ENCODE peak calls at places on chromosomes 16 and 17, in seven cellular contexts. J is substantia nigra; R is IMR-90; I is mesendoderm; Y is RWPE1; U is effector memory CD4-positive, alpha-beta T cell; D is thoracic aorta. P is an unnamed sample.
A peak's percentile ranks its signal among the peaks of the same experiment; 100 is the strongest.

GRCh38 chr16:53773150-53773846 is 69.3 kb downstream of the FTO start:
- DNase-seq in J (peak; percentile 2), R (peak; percentile 79), I (peak; percentile 67), Y (peak; percentile 66), U (no peak), D (no peak), P (peak; percentile 51)

GRCh38 chr16:86375841-86376240 is 134.5 kb upstream of the FOXF1 start:
- DNase-seq in J (no peak), R (no peak), I (no peak), Y (no peak), U (no peak), D (no peak), P (no peak)

GRCh38 chr16:3088450-3088849 is 10.6 kb downstream of the ZSCAN10 start:
- DNase-seq in J (no peak), R (no peak), I (no peak), Y (no peak), U (no peak), D (no peak), P (no peak)

GRCh38 chr16:22638393-22639206 is 127.9 kb downstream of the NPIPB5 start:
- DNase-seq in J (no peak), R (no peak), I (no peak), Y (peak; percentile 59), U (no peak), D (no peak), P (no peak)

GRCh38 chr16:24839347-24839972 is 6.3 kb upstream of the SLC5A11 start:
- DNase-seq in J (no peak), R (no peak), I (no peak), Y (no peak), U (no peak), D (no peak), P (no peak)

GRCh38 chr17:55420776-55421178 is 858 bp downstream of the MMD start:
- DNase-seq in J (peak; percentile 33), R (no peak), I (peak; percentile 53), Y (peak; percentile 30), U (peak; percentile 12), D (no peak), P (no peak)

GRCh38 chr16:73050115-73051099 is 2.5 kb upstream of the ZFHX3 start:
- DNase-seq in J (no peak), R (no peak), I (no peak), Y (no peak), U (no peak), D (no peak), P (no peak)

GRCh38 chr17:65698381-65699061 is 137.1 kb upstream of the AXIN2 start:
- DNase-seq in J (no peak), R (peak; percentile 76), I (peak; percentile 75), Y (no peak), U (no peak), D (no peak), P (no peak)

GRCh38 chr17:78528541-78528940 is 48.7 kb downstream of the DNAH17 start:
- DNase-seq in J (no peak), R (no peak), I (no peak), Y (no peak), U (no peak), D (no peak), P (no peak)

GRCh38 chr17:78532311-78532710 is 44.9 kb downstream of the DNAH17 start:
- DNase-seq in J (no peak), R (no peak), I (no peak), Y (no peak), U (no peak), D (no peak), P (no peak)

GRCh38 chr17:78529251-78529650 is 47.9 kb downstream of the DNAH17 start:
- DNase-seq in J (no peak), R (no peak), I (no peak), Y (no peak), U (no peak), D (no peak), P (no peak)

GRCh38 chr17:78529871-78530670 is 47.1 kb downstream of the DNAH17 start:
- DNase-seq in J (peak; percentile 7), R (no peak), I (no peak), Y (no peak), U (no peak), D (no peak), P (no peak)

GRCh38 chr17:78530675-78531074 is 46.5 kb downstream of the DNAH17 start:
- DNase-seq in J (no peak), R (no peak), I (no peak), Y (no peak), U (no peak), D (no peak), P (no peak)
- H3K27ac ChIP-seq in J (no peak overlapping the region), R (no peak overlapping the region), I (no peak overlapping the region), Y (no peak overlapping the region), U (no peak overlapping the region), D (no peak overlapping the region), P (no peak overlapping the region)

DNA sequence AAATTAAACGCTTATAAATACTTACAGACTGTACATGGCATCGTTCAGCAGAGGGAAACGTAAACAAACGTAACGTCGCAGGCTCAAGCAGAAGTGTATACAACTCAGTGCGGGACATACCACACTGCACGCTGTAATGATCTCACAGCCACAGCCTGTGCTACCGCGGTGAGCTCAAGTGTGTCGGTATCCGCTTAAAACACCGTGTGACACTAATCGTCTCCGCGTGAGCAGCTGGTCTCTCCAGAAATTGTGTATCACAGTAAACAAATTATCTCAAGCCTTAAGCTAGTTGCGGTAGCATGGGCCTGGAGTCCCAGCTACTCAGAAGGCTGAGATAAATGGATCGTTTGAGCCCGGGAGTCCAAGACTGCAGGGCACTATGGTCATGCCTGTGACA is 115.3 kb downstream of the ANKRD11 start:
- DNase-seq in J (no peak), R (peak; percentile 87), I (no peak), Y (no peak), U (no peak), D (no peak), P (no peak)
- H3K27ac ChIP-seq in J (no peak overlapping the region), R (no peak overlapping the region), I (no peak overlapping the region), Y (no peak overlapping the region), U (no peak overlapping the region), D (no peak overlapping the region), P (no peak overlapping the region)

GRCh38 chr16:57471209-57471608 is 8.7 kb downstream of the POLR2C start:
- DNase-seq in J (no peak), R (no peak), I (no peak), Y (no peak), U (no peak), D (no peak), P (no peak)

GRCh38 chr16:57469046-57469445 is 6.6 kb downstream of the POLR2C start:
- DNase-seq in J (no peak), R (no peak), I (no peak), Y (no peak), U (no peak), D (no peak), P (no peak)

GRCh38 chr16:57468346-57468745 is 5.9 kb downstream of the POLR2C start:
- DNase-seq in J (no peak), R (no peak), I (no peak), Y (no peak), U (no peak), D (no peak), P (no peak)

GRCh38 chr16:57470683-57471082 is 8.2 kb downstream of the POLR2C start:
- DNase-seq in J (no peak), R (no peak), I (no peak), Y (no peak), U (no peak), D (no peak), P (no peak)

DNA sequence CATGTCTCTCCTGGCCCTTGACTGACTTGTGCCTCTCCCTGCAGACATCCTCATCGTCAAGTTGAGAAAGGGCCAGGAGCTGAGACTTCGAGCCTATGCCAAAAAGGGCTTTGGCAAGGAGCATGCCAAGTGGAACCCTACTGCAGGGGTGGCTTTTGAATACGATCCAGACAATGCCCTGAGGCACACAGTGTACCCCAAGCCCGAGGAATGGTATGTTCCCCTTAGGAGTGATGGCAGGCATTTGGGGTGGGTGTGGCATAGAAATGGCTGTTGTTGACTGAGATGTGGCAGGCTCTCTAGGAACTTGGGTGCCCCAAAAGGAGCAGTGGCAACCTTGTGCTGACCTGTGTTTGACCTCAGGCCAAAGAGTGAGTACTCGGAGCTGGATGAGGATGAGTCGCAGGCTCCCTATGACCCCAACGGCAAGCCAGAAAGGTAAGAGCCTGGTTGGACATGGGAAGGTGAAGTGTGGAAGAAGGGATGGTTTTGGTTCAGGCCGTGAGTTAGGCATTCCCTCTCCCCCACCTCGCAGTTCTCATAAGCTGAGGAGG is 7.5 kb downstream of the POLR2C start:
- DNase-seq in J (no peak), R (no peak), I (no peak), Y (peak; percentile 51), U (no peak), D (no peak), P (no peak)
- H3K27ac ChIP-seq in J (no peak overlapping the region), R (no peak overlapping the region), I (no peak overlapping the region), Y (peak overlapping the region; percentile 44), U (no peak overlapping the region), D (no peak overlapping the region), P (no peak overlapping the region)

DNA sequence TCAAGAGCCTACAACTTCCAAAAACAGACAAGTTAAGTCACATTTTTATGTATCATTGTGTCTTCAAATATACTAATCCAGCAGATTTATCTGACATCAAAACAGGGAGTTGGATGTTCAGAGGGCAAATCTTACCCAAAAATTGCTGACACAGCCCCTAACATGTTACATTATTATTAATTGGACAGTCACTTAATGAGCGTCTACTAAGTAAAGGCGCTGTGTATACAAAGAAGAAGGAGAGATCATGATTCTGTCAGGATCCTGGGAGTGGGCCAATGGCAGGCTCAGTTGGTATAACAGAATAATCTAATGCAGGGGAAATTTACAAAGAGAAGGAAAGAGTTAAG is 18.4 kb upstream of the CD300E start:
- DNase-seq in J (no peak), R (no peak), I (no peak), Y (no peak), U (no peak), D (no peak), P (no peak)
- H3K27ac ChIP-seq in J (no peak overlapping the region), R (no peak overlapping the region), I (peak overlapping the region; percentile 92), Y (no peak overlapping the region), U (no peak overlapping the region), D (no peak overlapping the region), P (no peak overlapping the region)

DNA sequence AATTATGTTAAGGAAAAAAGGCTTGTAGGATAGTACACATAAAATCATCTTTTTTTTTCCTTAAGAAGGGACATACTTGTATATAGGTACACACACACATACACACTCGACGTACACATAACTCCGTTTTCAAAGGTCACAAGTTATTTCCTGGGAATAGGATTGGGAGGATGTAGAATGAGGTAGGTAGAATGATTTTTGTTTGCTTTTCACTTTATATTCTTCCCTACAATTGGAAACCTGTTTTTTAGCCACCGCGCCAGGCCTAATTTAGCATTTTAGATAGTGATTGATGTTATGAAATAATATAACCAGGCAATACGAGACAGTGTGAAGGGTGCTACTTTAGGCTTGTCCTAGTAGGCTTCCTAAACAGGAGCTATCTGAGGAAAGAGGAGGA is 1.8 kb upstream of the HAPSTR1 start:
- DNase-seq in J (no peak), R (no peak), I (no peak), Y (no peak), U (no peak), D (no peak), P (no peak)
- H3K27ac ChIP-seq in J (peak overlapping the region; percentile 76), R (no peak overlapping the region), I (no peak overlapping the region), Y (peak overlapping the region; percentile 92), U (no peak overlapping the region), D (no peak overlapping the region), P (no peak overlapping the region)